ENCODE peak calls at places on chromosome 12, in four cellular contexts. T, I, H and J are unnamed samples.

GRCh38 chr12:110537605-110538409 is 35.7 kb downstream of the RAD9B start:
- DNase-seq in I (no peak), H (peak), T (peak), J (no peak)

GRCh38 chr12:93379432-93380308 is 1.9 kb downstream of the NUDT4 start:
- DNase-seq in I (peak), T (no peak), H (no peak), J (no peak)

GRCh38 chr12:90036641-90037040 is 328.0 kb upstream of the ATP2B1 start:
- DNase-seq in T (no peak), I (peak), H (no peak), J (no peak)

GRCh38 chr12:90823859-90824258 is 131.1 kb downstream of the CCER1 start:
- DNase-seq in H (no peak), I (no peak), T (no peak), J (no peak)

GRCh38 chr12:60684988-60685655 is 1089.3 kb downstream of the SLC16A7 start:
- DNase-seq in H (no peak), I (no peak), T (no peak), J (no peak)

GRCh38 chr12:24482882-24483604 is 465.9 kb downstream of the BCAT1 start:
- DNase-seq in H (no peak), T (no peak), I (peak), J (no peak)

GRCh38 chr12:2409656-2410265 is 357.0 kb downstream of the CACNA1C start:
- DNase-seq in I (no peak), T (no peak), H (no peak), J (no peak)

GRCh38 chr12:97778111-97778510 is 315.5 kb downstream of the RMST start:
- DNase-seq in I (no peak), T (no peak), H (no peak), J (no peak)

GRCh38 chr12:130764475-130765185 is 48.5 kb upstream of the RIMBP2 start:
- DNase-seq in H (no peak), I (peak), T (no peak), J (no peak)

GRCh38 chr12:11797317-11797913 is 147.9 kb downstream of the ETV6 start:
- DNase-seq in I (peak), H (no peak), T (peak), J (no peak)

GRCh38 chr12:10771132-10771733 is 31.2 kb downstream of the TAS2R7 start:
- DNase-seq in I (peak), T (no peak), H (no peak), J (no peak)

GRCh38 chr12:125053821-125054220 is 11.4 kb upstream of the AACS start:
- DNase-seq in I (no peak), H (no peak), T (no peak), J (no peak)

GRCh38 chr12:90331262-90331661 is 622.6 kb upstream of the ATP2B1 start:
- DNase-seq in H (no peak), I (no peak), T (no peak), J (no peak)

GRCh38 chr12:4153343-4153892 is 120.1 kb upstream of the CCND2 start:
- DNase-seq in H (peak), I (no peak), T (no peak), J (no peak)

GRCh38 chr12:1204581-1205121 is 213.6 kb downstream of the ERC1 start:
- DNase-seq in H (no peak), I (no peak), T (no peak), J (no peak)

GRCh38 chr12:20716037-20716436 is 20.9 kb downstream of the SLCO1C1 start:
- DNase-seq in I (no peak), T (no peak), H (peak), J (no peak)

GRCh38 chr12:75644472-75645072 is 133.2 kb upstream of the KRR1 start:
- DNase-seq in T (no peak), H (no peak), I (no peak), J (no peak)

GRCh38 chr12:53208877-53209463 is 1.9 kb upstream of the ITGB7 start:
- DNase-seq in I (no peak), H (no peak), T (no peak), J (no peak)

GRCh38 chr12:9872743-9873142 is 3.6 kb upstream of the CLEC2B start:
- DNase-seq in I (no peak), T (no peak), H (no peak), J (no peak)

GRCh38 chr12:132847363-132848356 is 19.0 kb upstream of the GOLGA3 start:
- DNase-seq in T (no peak), I (no peak), H (no peak), J (no peak)

GRCh38 chr12:40515041-40515825 is 177.0 kb upstream of the CNTN1 start:
- DNase-seq in H (no peak), I (no peak), T (no peak), J (no peak)

DNA sequence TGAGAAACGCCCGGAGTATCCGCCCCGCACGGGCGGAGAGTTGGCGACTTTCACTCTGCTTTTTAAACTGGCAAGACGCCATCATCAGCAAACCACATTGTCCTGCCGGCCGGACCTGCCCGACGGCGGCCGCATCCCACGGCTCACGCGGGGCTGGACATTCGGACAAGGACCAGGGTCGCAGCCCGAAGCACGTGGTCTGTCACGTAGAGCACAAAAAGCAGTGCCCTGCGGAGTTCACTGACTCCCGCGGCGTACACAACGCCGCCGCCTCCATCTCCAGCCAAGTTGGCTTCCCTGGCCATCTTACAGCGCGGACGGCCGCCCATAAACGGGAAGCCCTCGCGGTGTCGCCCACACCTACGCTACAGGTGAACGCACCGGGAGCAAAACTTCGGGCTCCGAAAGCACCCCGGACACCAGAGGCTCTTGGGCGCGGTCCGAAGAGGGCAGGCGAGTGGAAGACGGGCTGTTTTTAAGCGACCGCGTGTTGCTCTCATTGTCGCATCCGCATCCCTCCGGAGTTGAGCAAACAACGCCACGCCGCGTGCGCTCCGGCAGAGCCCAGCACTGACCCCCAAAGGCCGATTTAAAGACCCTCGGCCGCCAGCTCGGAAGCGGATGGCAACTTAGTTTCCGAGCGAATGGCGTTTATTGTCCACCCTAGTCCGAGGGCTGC is 966 bp downstream of the SINHCAF start:
- DNase-seq in H (peak), I (peak), T (peak), J (no peak)
- TF ChIP-seq POLR2A in H (peak), I (peak), T (no peak), J (no peak)

GRCh38 chr12:49585477-49586445 is 17.8 kb upstream of the MCRS1 start:
- DNase-seq in I (no peak), H (no peak), T (no peak), J (no peak)

GRCh38 chr12:49583361-49584094 is 15.6 kb upstream of the MCRS1 start:
- DNase-seq in T (no peak), H (no peak), I (peak), J (no peak)

GRCh38 chr12:49587174-49587908 is 18.1 kb downstream of the FAM186B start:
- DNase-seq in T (no peak), I (no peak), H (no peak), J (no peak)

GRCh38 chr12:49588281-49588680 is 17.2 kb downstream of the FAM186B start:
- DNase-seq in H (no peak), I (no peak), T (no peak), J (no peak)

GRCh38 chr12:49588761-49589516 is 16.5 kb downstream of the FAM186B start:
- DNase-seq in H (no peak), T (no peak), I (no peak), J (no peak)
- TF ChIP-seq POLR2A in H (no peak), T (no peak), I (no peak), J (no peak)

DNA sequence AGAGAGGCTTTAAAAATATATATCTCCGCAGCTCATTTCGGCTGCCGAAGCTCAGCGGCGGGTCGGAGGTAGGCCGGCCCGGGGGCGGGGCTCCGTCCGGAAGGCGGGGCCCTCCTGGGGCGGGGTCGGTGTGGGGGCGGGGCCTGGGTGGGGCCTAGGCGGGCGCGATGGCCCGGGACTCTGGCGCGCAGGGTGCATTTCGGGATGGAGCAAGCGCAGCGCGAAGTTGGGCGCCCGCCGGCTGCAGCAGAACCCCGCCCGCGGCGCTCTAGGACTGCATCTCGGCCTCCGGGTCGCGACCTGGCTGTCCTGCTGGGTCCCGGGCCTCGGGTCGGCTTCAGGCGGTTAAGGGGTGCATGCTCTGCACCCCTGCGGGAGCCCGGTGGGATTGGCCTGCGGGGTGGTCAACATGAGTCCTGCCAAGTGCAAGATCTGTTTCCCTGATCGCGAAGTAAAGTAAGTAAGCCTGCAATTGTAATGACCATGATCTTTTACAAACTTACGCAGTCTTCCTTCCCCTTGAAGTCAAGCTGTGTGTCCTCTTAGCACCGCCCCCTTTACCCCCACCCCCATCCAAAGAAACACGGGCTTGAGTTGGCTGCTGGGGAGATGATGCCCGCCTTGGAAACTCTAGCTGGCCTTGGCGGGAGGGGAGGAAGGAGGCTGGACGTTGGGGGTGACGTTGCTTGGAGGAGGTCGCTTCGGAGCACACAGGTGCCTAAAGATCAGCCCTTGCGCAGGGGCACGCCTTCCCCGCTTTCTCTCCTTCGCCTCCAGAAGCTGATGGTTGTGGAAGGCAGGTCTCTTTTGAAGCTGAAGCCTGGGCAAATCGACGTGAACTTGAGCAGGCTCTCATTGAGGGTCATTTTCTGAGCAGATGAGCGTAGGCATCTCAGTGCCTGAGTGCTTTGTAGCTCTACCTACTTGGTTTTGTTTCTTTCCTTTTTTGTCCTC is 38.4 kb downstream of the ACACB start:
- DNase-seq in T (peak), I (peak), H (peak), J (no peak)
- TF ChIP-seq POLR2A in T (no peak), I (no peak), H (peak), J (peak)

GRCh38 chr12:45216983-45217485 is 1.1 kb downstream of the ANO6 start:
- DNase-seq in T (no peak), H (no peak), I (no peak), J (no peak)

GRCh38 chr12:45214071-45214470 is 1.8 kb upstream of the ANO6 start:
- DNase-seq in T (no peak), I (no peak), H (no peak), J (no peak)

GRCh38 chr12:45214739-45215418 is 1.0 kb upstream of the ANO6 start:
- DNase-seq in T (no peak), I (peak), H (no peak), J (no peak)

GRCh38 chr12:45216297-45216982 is 545 bp downstream of the ANO6 start:
- DNase-seq in T (peak), I (peak), H (peak), J (no peak)

GRCh38 chr12:45215419-45216296 is at the start of gene ANO6:
- DNase-seq in I (peak), H (peak), T (peak), J (peak)
- TF ChIP-seq POLR2A in I (peak), H (peak), T (peak), J (peak)

GRCh38 chr12:83573676-83574075 is 887.0 kb downstream of the TMTC2 start:
- DNase-seq in T (peak), H (no peak), I (no peak), J (no peak)

GRCh38 chr12:83574142-83574541 is 887.4 kb downstream of the TMTC2 start:
- DNase-seq in H (no peak), I (no peak), T (no peak), J (no peak)

DNA sequence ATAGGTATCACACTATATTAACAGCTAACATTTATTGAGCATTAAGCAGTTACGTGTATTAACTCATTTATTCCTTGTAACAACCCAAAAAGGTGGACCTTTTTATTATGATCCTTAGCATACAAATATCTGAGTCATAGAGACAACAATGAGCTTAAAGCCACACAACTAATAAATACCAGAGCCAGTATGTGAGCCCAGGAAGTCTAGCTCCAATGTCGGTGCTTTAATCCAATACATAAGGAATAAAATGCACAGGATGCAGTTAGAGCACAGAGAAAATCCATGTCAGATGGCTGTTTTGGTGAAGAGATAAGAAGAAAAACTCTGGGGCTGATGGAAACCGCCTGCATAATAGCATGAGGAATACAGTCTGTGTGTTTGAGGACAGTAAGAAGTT is 888.6 kb downstream of the TMTC2 start:
- DNase-seq in H (no peak), T (no peak), I (no peak), J (no peak)
- TF ChIP-seq POLR2A in H (no peak), T (no peak), I (no peak), J (no peak)